ENCODE peak calls at places on chromosomes 6 and 20, in ten cellular contexts. Q is fibroblast of mammary gland, X is esophagus squamous epithelium, G is B cell, Z is cardiac fibroblast, H is upper lobe of right lung, S is ovary, J is GM20000, M is body of pancreas, E is nephron progenitor cell. N is an unnamed sample.

GRCh38 chr6:118685823-118686449 is 34.5 kb upstream of the CEP85L start:
- DNase-seq in Q (no peak), X (no peak), G (no peak), Z (no peak), H (no peak), S (no peak), J (no peak), M (no peak), E (no peak), N (no peak)

GRCh38 chr20:63091901-63092659 is 85.3 kb upstream of the BHLHE23 start:
- DNase-seq in Q (no peak), X (no peak), G (no peak), Z (no peak), H (peak; percentile 54), S (peak; percentile 5), J (no peak), M (peak; percentile 2), E (peak; percentile 2), N (peak; percentile 82)

GRCh38 chr6:163438298-163438939 is 23.9 kb downstream of the QKI start:
- DNase-seq in Q (no peak), X (no peak), G (no peak), Z (no peak), H (no peak), S (no peak), J (no peak), M (no peak), E (no peak), N (no peak)

GRCh38 chr6:45568626-45569025 is 190.9 kb upstream of the SUPT3H start:
- DNase-seq in Q (no peak), X (no peak), G (no peak), Z (no peak), H (no peak), S (no peak), J (no peak), M (no peak), E (no peak), N (no peak)

GRCh38 chr20:53448426-53448825 is 145.2 kb downstream of the ZNF217 start:
- DNase-seq in Q (no peak), X (no peak), G (no peak), Z (no peak), H (no peak), S (no peak), J (no peak), M (no peak), E (no peak), N (no peak)

GRCh38 chr20:43973231-43973630 is 58.6 kb downstream of the TOX2 start:
- DNase-seq in Q (no peak), X (no peak), G (no peak), Z (no peak), H (no peak), S (no peak), J (no peak), M (no peak), E (no peak), N (no peak)

GRCh38 chr20:62105592-62105991 is 16.7 kb upstream of the LSM14B start:
- DNase-seq in Q (no peak), X (no peak), G (no peak), Z (no peak), H (no peak), S (no peak), J (no peak), M (no peak), E (no peak), N (no peak)

GRCh38 chr6:6969761-6970223 is 138.0 kb upstream of the RREB1 start:
- DNase-seq in Q (no peak), X (no peak), G (no peak), Z (no peak), H (peak; percentile 71), S (no peak), J (no peak), M (peak; percentile 96), E (no peak), N (no peak)

GRCh38 chr20:38130687-38131587 is 34.1 kb downstream of the TGM2 start:
- DNase-seq in Q (no peak), X (no peak), G (no peak), Z (no peak), H (peak; percentile 49), S (no peak), J (no peak), M (no peak), E (no peak), N (peak; percentile 77)

GRCh38 chr6:143953922-143954321 is 54.1 kb downstream of the PLAGL1 start:
- DNase-seq in Q (no peak), X (no peak), G (no peak), Z (no peak), H (no peak), S (no peak), J (no peak), M (no peak), E (no peak), N (no peak)

GRCh38 chr20:24762791-24763350 is 186.2 kb upstream of the CST7 start:
- DNase-seq in Q (no peak), X (no peak), G (no peak), Z (no peak), H (no peak), S (no peak), J (no peak), M (no peak), E (no peak), N (no peak)

GRCh38 chr6:30741789-30742315 is 635 bp downstream of the FLOT1 start:
- DNase-seq in Q (no peak), X (no peak), G (no peak), Z (no peak), H (no peak), S (no peak), J (no peak), M (no peak), E (no peak), N (no peak)

GRCh38 chr20:34538671-34539123 is 19.8 kb upstream of the MAP1LC3A start:
- DNase-seq in Q (peak; percentile 66), X (no peak), G (peak; percentile 62), Z (peak; percentile 72), H (peak; percentile 74), S (peak; percentile 34), J (peak; percentile 64), M (peak; percentile 71), E (peak; percentile 59), N (peak; percentile 39)

GRCh38 chr20:18190466-18191233 is 53.0 kb downstream of the KAT14 start:
- DNase-seq in Q (no peak), X (no peak), G (no peak), Z (no peak), H (no peak), S (no peak), J (no peak), M (no peak), E (no peak), N (no peak)

GRCh38 chr6:157980288-157981131 is 1.2 kb upstream of the SYNJ2 start:
- DNase-seq in Q (no peak), X (peak; percentile 12), G (no peak), Z (no peak), H (peak; percentile 67), S (no peak), J (peak; percentile 35), M (no peak), E (no peak), N (no peak)

GRCh38 chr6:35776364-35777215 is at the start of gene CLPSL2:
- DNase-seq in Q (no peak), X (no peak), G (peak; percentile 79), Z (peak; percentile 33), H (peak; percentile 67), S (no peak), J (peak; percentile 61), M (peak; percentile 61), E (peak; percentile 70), N (peak; percentile 55)
- TF ChIP-seq CTCF in Q (no peak), X (no peak), G (no peak), Z (no peak), H (no peak), S (no peak), J (no peak), M (no peak), E (no peak), N (peak; percentile 18)

GRCh38 chr20:36795691-36796090 is 22.1 kb upstream of the DSN1 start:
- DNase-seq in Q (no peak), X (no peak), G (no peak), Z (no peak), H (no peak), S (no peak), J (no peak), M (no peak), E (no peak), N (no peak)
- TF ChIP-seq CTCF in Q (no peak), X (no peak), G (no peak), Z (no peak), H (no peak), S (no peak), J (no peak), M (no peak), E (no peak), N (no peak)

GRCh38 chr6:105836379-105836778 is 249.8 kb upstream of the PRDM1 start:
- DNase-seq in Q (no peak), X (no peak), G (no peak), Z (no peak), H (no peak), S (no peak), J (no peak), M (no peak), E (no peak), N (no peak)

GRCh38 chr6:105836889-105837288 is 249.2 kb upstream of the PRDM1 start:
- DNase-seq in Q (peak; percentile 47), X (no peak), G (no peak), Z (no peak), H (no peak), S (no peak), J (no peak), M (no peak), E (no peak), N (no peak)

GRCh38 chr6:105838156-105838555 is 248.0 kb upstream of the PRDM1 start:
- DNase-seq in Q (peak; percentile 67), X (no peak), G (no peak), Z (no peak), H (no peak), S (no peak), J (no peak), M (no peak), E (no peak), N (no peak)

GRCh38 chr6:105834548-105834947 is 251.6 kb upstream of the PRDM1 start:
- DNase-seq in Q (no peak), X (no peak), G (no peak), Z (no peak), H (no peak), S (no peak), J (no peak), M (no peak), E (no peak), N (no peak)

DNA sequence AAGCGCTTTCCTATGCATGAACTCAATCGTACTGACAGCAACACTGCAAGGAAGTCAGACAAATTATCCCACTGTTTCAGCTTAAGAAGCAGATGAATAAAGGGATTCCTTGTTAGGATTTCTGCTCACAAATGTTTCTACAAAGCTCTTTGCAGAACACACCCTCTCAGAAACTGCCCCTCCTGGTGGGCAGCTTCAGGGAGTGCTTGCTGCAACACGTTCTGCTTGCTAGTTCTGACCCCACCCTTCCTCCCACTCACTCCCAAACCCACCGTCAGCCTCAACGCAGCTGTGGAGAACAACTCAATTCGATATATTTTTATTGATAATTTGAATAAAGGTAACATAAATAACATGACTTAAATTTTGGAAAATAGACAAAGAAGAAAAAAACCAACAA is 250.8 kb upstream of the PRDM1 start:
- DNase-seq in Q (peak; percentile 54), X (no peak), G (no peak), Z (peak; percentile 15), H (no peak), S (no peak), J (no peak), M (no peak), E (peak; percentile 39), N (no peak)
- TF ChIP-seq CTCF in Q (peak; percentile 39), X (no peak), G (peak; percentile 28), Z (no peak), H (peak; percentile 22), S (no peak), J (no peak), M (no peak), E (peak; percentile 40), N (peak; percentile 68)

GRCh38 chr6:47352169-47352568 is 42.5 kb upstream of the TNFRSF21 start:
- DNase-seq in Q (no peak), X (no peak), G (no peak), Z (peak; percentile 11), H (no peak), S (no peak), J (no peak), M (no peak), E (no peak), N (no peak)
- TF ChIP-seq CTCF in Q (peak; percentile 29), X (no peak), G (no peak), Z (no peak), H (no peak), S (no peak), J (no peak), M (no peak), E (no peak), N (peak; percentile 39)

N was measured in chondrocyte.